ENCODE peak calls at places on chromosomes 12 and 14, in six cellular contexts. B, Q, F, G, W and Y are unnamed samples.

GRCh38 chr14:84566109-84566508 is 963.8 kb upstream of the FLRT2 start:
- DNase-seq in B (no peak), Q (no peak), F (no peak), G (no peak), W (no peak), Y (no peak)

GRCh38 chr14:105605501-105606304 is 79.3 kb downstream of the TMEM121 start:
- DNase-seq in B (no peak), Q (no peak), F (no peak), G (no peak), W (peak; percentile 55), Y (no peak)

GRCh38 chr12:26636710-26637328 is 196.2 kb downstream of the ITPR2 start:
- DNase-seq in B (peak; percentile 50), Q (peak; percentile 29), F (no peak), G (no peak), W (no peak), Y (no peak)

GRCh38 chr12:713281-713875 is 39.0 kb upstream of the WNK1 start:
- DNase-seq in B (no peak), Q (no peak), F (no peak), G (no peak), W (no peak), Y (no peak)

GRCh38 chr14:63155511-63156189 is 48.6 kb upstream of the RHOJ start:
- DNase-seq in B (peak; percentile 4), Q (no peak), F (no peak), G (no peak), W (no peak), Y (no peak)

GRCh38 chr12:15011162-15011561 is 38.3 kb downstream of the PDE6H start:
- DNase-seq in B (peak; percentile 20), Q (no peak), F (no peak), G (no peak), W (no peak), Y (peak; percentile 7)

GRCh38 chr12:48105867-48106563 is at the start of gene SENP1:
- DNase-seq in B (peak; percentile 94), Q (peak; percentile 84), F (peak; percentile 79), G (peak; percentile 78), W (peak; percentile 93), Y (peak; percentile 92)

GRCh38 chr12:39272934-39273770 is 169.8 kb downstream of the KIF21A start:
- DNase-seq in B (peak; percentile 48), Q (peak; percentile 25), F (no peak), G (peak; percentile 22), W (no peak), Y (peak; percentile 31)

GRCh38 chr14:26281280-26281998 is 316.4 kb downstream of the NOVA1 start:
- DNase-seq in B (peak; percentile 91), Q (no peak), F (no peak), G (no peak), W (no peak), Y (peak; percentile 80)

GRCh38 chr14:87994974-87995373 is 2.0 kb upstream of the GALC start:
- DNase-seq in B (no peak), Q (no peak), F (no peak), G (no peak), W (no peak), Y (peak; percentile 61)
- TF ChIP-seq POLR2A in B (no peak), Q (no peak), F (no peak), G (no peak), W (no peak), Y (no peak)

GRCh38 chr14:21071225-21072041 is 1.3 kb downstream of the ARHGEF40 start:
- DNase-seq in B (peak; percentile 58), Q (peak; percentile 83), F (peak; percentile 79), G (no peak), W (peak; percentile 94), Y (no peak)
- TF ChIP-seq POLR2A in B (no peak), Q (no peak), F (no peak), G (no peak), W (no peak), Y (no peak)

DNA sequence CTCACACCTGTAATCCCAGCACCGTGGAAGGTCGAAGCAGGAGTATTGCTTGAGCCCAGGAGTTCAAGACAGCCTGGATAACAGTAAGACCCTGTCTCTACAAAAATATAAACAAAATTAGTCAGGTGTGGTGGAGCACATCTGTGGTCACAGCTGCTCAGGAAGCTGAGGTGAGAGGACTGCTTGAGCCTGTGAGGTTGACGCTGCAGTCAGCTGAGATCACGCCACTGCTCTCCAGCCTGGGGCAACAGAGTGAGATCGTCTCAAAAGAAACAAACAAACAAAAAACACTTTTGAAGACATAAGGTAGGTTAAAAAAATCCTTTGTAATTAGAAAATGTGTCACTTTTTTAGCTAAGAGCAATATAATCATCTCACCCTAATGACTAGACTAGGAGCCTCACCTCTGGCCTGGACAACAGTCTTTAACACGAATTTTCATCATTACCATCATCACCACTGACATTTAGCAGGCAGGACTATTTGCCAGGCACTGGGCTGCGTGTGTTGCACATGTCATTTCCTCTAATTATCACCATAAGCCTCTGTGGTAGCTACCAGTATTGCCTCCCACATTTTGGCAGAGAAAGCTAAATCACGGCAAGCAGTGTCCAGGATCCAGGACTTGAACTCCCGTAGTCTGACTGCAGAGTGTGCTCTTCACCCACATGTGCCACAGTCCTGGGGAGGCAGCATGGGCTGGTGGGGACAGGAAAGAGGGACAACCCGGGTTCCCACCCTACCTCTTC is 4.6 kb upstream of the SYCP3 start:
- DNase-seq in B (no peak), Q (no peak), F (no peak), G (no peak), W (no peak), Y (no peak)
- TF ChIP-seq POLR2A in B (no peak), Q (no peak), F (no peak), G (no peak), W (no peak), Y (no peak)

GRCh38 chr12:127300753-127301152 is 966.2 kb upstream of the TMEM132C start:
- DNase-seq in B (no peak), Q (no peak), F (no peak), G (no peak), W (no peak), Y (no peak)
- TF ChIP-seq POLR2A in B (no peak), Q (no peak), F (no peak), G (no peak), W (no peak), Y (no peak)